ENCODE peak calls at places on chromosomes 7 and 10, in eight cellular contexts. D is GM23338, W is heart right ventricle, I is psoas muscle, G is fibroblast of lung, J is uterus, V is ascending aorta, Y is aorta. L is an unnamed sample.

GRCh38 chr7:4479367-4480039 is 202.6 kb upstream of the FOXK1 start:
- DNase-seq in D (peak; percentile 94), W (peak; percentile 13), I (no peak), G (peak; percentile 66), J (no peak), V (no peak), Y (no peak), L (no peak)

GRCh38 chr7:27176343-27176731 is 2.2 kb upstream of the HOXA10 start:
- DNase-seq in D (peak; percentile 12), W (no peak), I (peak; percentile 55), G (no peak), J (peak; percentile 42), V (peak; percentile 46), Y (no peak), L (no peak)

GRCh38 chr10:77504196-77504869 is 133.3 kb downstream of the KCNMA1 start:
- DNase-seq in D (no peak), W (no peak), I (no peak), G (peak; percentile 74), J (no peak), V (no peak), Y (no peak), L (no peak)

GRCh38 chr7:84049034-84049433 is 145.6 kb downstream of the SEMA3A start:
- DNase-seq in D (no peak), W (no peak), I (no peak), G (no peak), J (no peak), V (no peak), Y (no peak), L (no peak)

GRCh38 chr10:61635946-61636345 is 26.8 kb upstream of the CABCOCO1 start:
- DNase-seq in D (no peak), W (no peak), I (no peak), G (peak; percentile 59), J (no peak), V (no peak), Y (no peak), L (no peak)

GRCh38 chr7:134701272-134701671 is 54.6 kb downstream of the BPGM start:
- DNase-seq in D (peak; percentile 74), W (no peak), I (no peak), G (peak; percentile 29), J (no peak), V (no peak), Y (no peak), L (no peak)

GRCh38 chr7:101163281-101164070 is 1.9 kb downstream of the VGF start:
- DNase-seq in D (peak; percentile 72), W (no peak), I (no peak), G (no peak), J (no peak), V (no peak), Y (no peak), L (no peak)

GRCh38 chr7:1668932-1669485 is 1.1 kb upstream of the ELFN1 start:
- DNase-seq in D (peak; percentile 46), W (no peak), I (no peak), G (peak; percentile 8), J (peak; percentile 10), V (peak; percentile 55), Y (peak; percentile 29), L (peak; percentile 33)

GRCh38 chr10:22848509-22848908 is 79.3 kb upstream of the ARMC3 start:
- DNase-seq in D (no peak), W (no peak), I (no peak), G (no peak), J (no peak), V (no peak), Y (no peak), L (no peak)
- H3K27ac ChIP-seq in D (no peak overlapping the region), W (no peak overlapping the region), I (no peak overlapping the region), G (no peak overlapping the region), J (peak overlapping the region; percentile 68), V (peak overlapping the region; percentile 96), Y (peak overlapping the region; percentile 96), L (peak overlapping the region; percentile 99)

DNA sequence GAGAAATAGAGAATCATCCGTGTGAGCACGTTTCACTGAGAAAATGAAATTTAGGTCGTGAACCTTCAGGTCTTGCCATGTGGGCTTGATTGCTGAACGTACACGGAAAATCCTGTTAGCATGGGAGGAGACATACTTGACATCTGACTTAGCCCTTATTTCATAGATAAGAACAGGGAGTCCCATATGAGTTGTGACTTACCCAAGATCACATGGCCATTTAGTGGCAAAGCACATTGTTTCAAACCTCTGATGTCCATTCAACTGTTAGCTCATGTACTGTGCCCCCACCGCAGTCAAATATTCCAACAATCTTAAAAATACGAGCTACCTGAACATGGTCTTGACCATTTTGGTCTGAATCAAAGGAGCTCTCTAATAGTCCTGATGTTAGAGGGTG is 411.2 kb upstream of the FZD8 start:
- DNase-seq in D (no peak), W (no peak), I (no peak), G (no peak), J (no peak), V (no peak), Y (no peak), L (no peak)
- H3K4me3 ChIP-seq in D (no peak overlapping the region), W (no peak overlapping the region), I (no peak overlapping the region), G (no peak overlapping the region), J (no peak overlapping the region), V (no peak overlapping the region), Y (no peak overlapping the region), L (no peak overlapping the region)

GRCh38 chr7:99693427-99694200 is 13.8 kb upstream of the CYP3A5 start:
- DNase-seq in D (peak; percentile 77), W (no peak), I (no peak), G (no peak), J (no peak), V (no peak), Y (no peak), L (no peak)
- H3K27ac ChIP-seq in D (peak overlapping the region; percentile 50), W (no peak overlapping the region), I (no peak overlapping the region), G (no peak overlapping the region), J (no peak overlapping the region), V (no peak overlapping the region), Y (no peak overlapping the region), L (no peak overlapping the region)

DNA sequence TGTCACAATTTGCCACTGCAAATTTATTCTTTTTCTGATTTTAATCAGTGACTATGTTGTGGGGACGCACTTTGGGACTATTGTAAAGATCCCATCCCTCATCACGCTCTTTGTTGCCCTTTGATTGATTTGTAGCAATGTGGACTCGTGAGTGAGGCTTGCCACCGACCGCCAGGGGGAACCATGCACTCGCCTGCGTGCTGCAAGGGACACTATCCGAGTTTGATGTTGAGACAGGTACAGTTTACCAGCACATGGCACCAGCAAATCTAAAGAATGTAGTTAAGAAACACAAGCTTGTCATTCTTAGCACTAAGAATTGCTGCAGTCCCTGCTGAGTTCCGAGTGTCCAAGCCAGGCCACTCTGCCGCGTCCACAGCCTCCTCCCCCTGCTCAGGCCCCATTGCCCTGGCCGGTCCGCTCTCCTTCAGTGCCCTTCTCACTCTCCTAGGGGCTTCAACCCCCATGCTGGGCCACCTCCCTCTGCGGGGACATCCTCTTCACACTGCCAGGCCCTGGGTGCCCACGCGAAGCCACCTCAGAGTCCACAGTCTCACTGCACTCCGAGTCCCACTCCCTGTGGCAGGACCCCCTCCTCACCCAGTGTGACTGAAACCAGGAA is 2.0 kb upstream of the SFTPA2 start:
- DNase-seq in D (peak; percentile 85), W (peak; percentile 66), I (peak; percentile 73), G (peak; percentile 56), J (no peak), V (no peak), Y (peak; percentile 66), L (peak; percentile 76)
- H3K4me3 ChIP-seq in D (peak overlapping the region; percentile 43), W (no peak overlapping the region), I (no peak overlapping the region), G (no peak overlapping the region), J (no peak overlapping the region), V (no peak overlapping the region), Y (no peak overlapping the region), L (peak overlapping the region; percentile 25)

GRCh38 chr10:76298329-76298728 is 866.9 kb downstream of the LRMDA start:
- DNase-seq in D (no peak), W (no peak), I (no peak), G (no peak), J (no peak), V (no peak), Y (no peak), L (no peak)
- H3K27ac ChIP-seq in D (no peak overlapping the region), W (no peak overlapping the region), I (no peak overlapping the region), G (no peak overlapping the region), J (no peak overlapping the region), V (no peak overlapping the region), Y (no peak overlapping the region), L (no peak overlapping the region)

GRCh38 chr10:34092891-34093290 is 722.2 kb downstream of the PARD3 start:
- DNase-seq in D (no peak), W (no peak), I (no peak), G (no peak), J (no peak), V (no peak), Y (no peak), L (no peak)

GRCh38 chr10:34089294-34089693 is 725.8 kb downstream of the PARD3 start:
- DNase-seq in D (no peak), W (no peak), I (no peak), G (no peak), J (no peak), V (no peak), Y (no peak), L (no peak)

GRCh38 chr10:34094961-34095360 is 720.1 kb downstream of the PARD3 start:
- DNase-seq in D (no peak), W (no peak), I (no peak), G (no peak), J (no peak), V (no peak), Y (no peak), L (no peak)

GRCh38 chr10:34094146-34094696 is 720.9 kb downstream of the PARD3 start:
- DNase-seq in D (no peak), W (no peak), I (no peak), G (no peak), J (no peak), V (no peak), Y (no peak), L (no peak)

GRCh38 chr10:34091796-34092195 is 723.3 kb downstream of the PARD3 start:
- DNase-seq in D (no peak), W (no peak), I (no peak), G (no peak), J (no peak), V (no peak), Y (no peak), L (no peak)
- H3K4me3 ChIP-seq in D (no peak overlapping the region), W (no peak overlapping the region), I (no peak overlapping the region), G (no peak overlapping the region), J (no peak overlapping the region), V (no peak overlapping the region), Y (no peak overlapping the region), L (no peak overlapping the region)

DNA sequence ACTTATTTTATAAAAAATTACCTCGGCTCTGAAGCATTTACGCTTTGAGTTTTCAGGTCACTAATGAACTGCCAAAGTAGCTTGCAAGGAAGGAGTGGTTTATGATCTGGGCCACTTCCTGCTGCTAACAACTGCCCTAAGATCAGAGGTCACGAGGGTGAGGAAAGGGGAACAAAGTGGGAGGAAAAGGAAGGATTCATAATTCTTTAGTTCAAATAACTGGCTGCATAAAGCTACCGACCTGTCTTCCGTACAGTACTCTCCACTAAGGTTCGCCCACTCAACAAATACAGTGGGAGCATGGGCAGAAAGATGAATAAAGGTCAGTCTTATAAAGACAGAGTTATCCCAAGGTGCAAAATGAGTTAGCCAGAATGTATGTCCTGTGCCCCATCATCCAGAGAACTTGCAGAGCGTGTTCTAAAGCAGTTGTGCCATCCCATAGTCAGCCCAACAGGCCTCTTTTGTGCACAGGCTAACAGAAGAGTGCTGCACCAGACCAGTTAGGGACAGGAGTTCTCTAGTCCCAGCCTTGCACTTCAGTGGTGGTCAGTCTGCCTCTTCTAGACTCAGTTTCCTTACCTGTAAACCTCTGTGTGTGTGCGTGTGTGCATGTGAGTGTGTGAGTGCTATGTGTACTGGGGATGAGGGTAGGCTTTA is 65.9 kb downstream of the CREB3L2 start:
- DNase-seq in D (no peak), W (no peak), I (no peak), G (no peak), J (no peak), V (no peak), Y (no peak), L (no peak)
- H3K27ac ChIP-seq in D (peak overlapping the region; percentile 64), W (peak overlapping the region; percentile 79), I (peak overlapping the region; percentile 79), G (peak overlapping the region; percentile 52), J (peak overlapping the region; percentile 84), V (peak overlapping the region; percentile 64), Y (no peak overlapping the region), L (peak overlapping the region; percentile 39)